ENCODE peak calls at places on chromosomes 12 and 14, in four cellular contexts. D is astrocyte; F is PC-9; W is effector memory CD4-positive, alpha-beta T cell. C is an unnamed sample.
A peak's percentile ranks its signal among the peaks of the same experiment; 100 is the strongest.

GRCh38 chr12:95836630-95837239 is 22.0 kb upstream of the SNRPF start:
- DNase-seq in W (no peak), F (no peak), D (peak; percentile 61), C (no peak)

GRCh38 chr12:83793616-83794015 is 1106.9 kb downstream of the TMTC2 start:
- DNase-seq in D (no peak), F (no peak), W (no peak), C (no peak)

GRCh38 chr14:51518280-51518679 is 133.4 kb upstream of the FRMD6 start:
- DNase-seq in W (no peak), F (no peak), D (no peak), C (no peak)

GRCh38 chr12:92044435-92044834 is 101.2 kb downstream of the BTG1 start:
- DNase-seq in W (no peak), D (no peak), F (no peak), C (no peak)

GRCh38 chr12:111799758-111800157 is 33.0 kb downstream of the ALDH2 start:
- DNase-seq in D (no peak), F (no peak), W (no peak), C (no peak)

GRCh38 chr12:2876431-2877046 is 435 bp downstream of the FOXM1 start:
- DNase-seq in W (no peak), D (no peak), F (no peak), C (no peak)

GRCh38 chr14:23362200-23362599 is 2.8 kb downstream of the EFS start:
- DNase-seq in D (peak; percentile 22), W (no peak), F (no peak), C (no peak)

GRCh38 chr12:52041695-52042123 is 9.5 kb upstream of the NR4A1 start:
- DNase-seq in W (no peak), D (peak; percentile 27), F (no peak), C (no peak)

GRCh38 chr14:64745511-64746041 is 41.4 kb downstream of the PLEKHG3 start:
- DNase-seq in F (no peak), W (no peak), D (peak; percentile 37), C (no peak)

GRCh38 chr12:53506881-53507719 is at the start of gene NPFF:
- DNase-seq in W (no peak), D (no peak), F (no peak), C (no peak)

GRCh38 chr12:51779876-51780275 is 68.6 kb downstream of the FIGNL2 start:
- DNase-seq in W (no peak), F (no peak), D (no peak), C (no peak)

DNA sequence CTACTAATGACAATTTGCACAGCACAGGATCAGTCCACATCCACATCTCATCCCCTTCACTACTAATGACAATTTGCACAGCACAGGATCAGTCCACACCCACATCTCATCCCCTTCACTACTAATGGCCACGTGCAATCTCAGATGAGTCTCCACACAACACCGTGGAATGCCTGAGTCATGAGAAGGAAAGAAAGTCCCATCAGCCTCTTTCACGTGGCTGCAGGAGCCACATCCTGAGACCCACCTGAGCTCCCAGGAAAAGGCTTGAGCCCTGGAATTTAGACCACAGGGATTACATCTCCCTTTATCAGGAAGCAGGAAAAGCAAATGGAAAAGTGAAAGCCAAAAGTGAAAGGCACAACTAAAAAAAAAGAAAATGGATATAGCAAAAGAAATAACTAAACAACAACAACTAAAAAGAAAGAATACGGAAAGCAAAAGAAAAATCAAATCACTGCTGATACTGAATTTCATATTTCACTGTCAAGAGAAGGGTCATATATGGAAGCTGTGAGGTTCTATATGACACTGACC is 1300.5 kb downstream of the TMEM121 start:
- DNase-seq in F (no peak), W (no peak), D (no peak), C (no peak)
- H3K27ac ChIP-seq in F (no peak overlapping the region), W (no peak overlapping the region), D (no peak overlapping the region), C (no peak overlapping the region)

GRCh38 chr14:21090194-21090939 is 8.1 kb downstream of the ZNF219 start:
- DNase-seq in W (no peak), F (no peak), D (no peak), C (no peak)
- H3K27ac ChIP-seq in W (peak overlapping the region; percentile 1), F (no peak overlapping the region), D (no peak overlapping the region), C (no peak overlapping the region)

GRCh38 chr12:124233041-124233836 is 61.7 kb upstream of the RFLNA start:
- DNase-seq in F (no peak), D (peak; percentile 98), W (no peak), C (no peak)
- H3K27ac ChIP-seq in F (no peak overlapping the region), D (peak overlapping the region; percentile 89), W (no peak overlapping the region), C (no peak overlapping the region)

GRCh38 chr12:32069731-32070130 is 36.9 kb upstream of the BICD1 start:
- DNase-seq in D (no peak), W (no peak), F (no peak), C (no peak)
- H3K27ac ChIP-seq in D (no peak overlapping the region), W (no peak overlapping the region), F (no peak overlapping the region), C (no peak overlapping the region)

GRCh38 chr12:50517456-50518048 is 12.8 kb downstream of the DIP2B start:
- DNase-seq in F (no peak), D (peak; percentile 65), W (no peak), C (no peak)
- H3K27ac ChIP-seq in F (peak overlapping the region; percentile 67), D (peak overlapping the region; percentile 43), W (peak overlapping the region; percentile 11), C (peak overlapping the region; percentile 68)

GRCh38 chr12:93713800-93714199 is 36.6 kb downstream of the CRADD start:
- DNase-seq in F (no peak), D (no peak), W (no peak), C (no peak)

GRCh38 chr12:93710574-93710926 is 33.4 kb downstream of the CRADD start:
- DNase-seq in D (no peak), F (no peak), W (no peak), C (no peak)

GRCh38 chr12:93712204-93712603 is 35.0 kb downstream of the CRADD start:
- DNase-seq in W (no peak), D (no peak), F (no peak), C (no peak)

GRCh38 chr12:93713060-93713459 is 35.9 kb downstream of the CRADD start:
- DNase-seq in D (no peak), F (no peak), W (no peak), C (no peak)

DNA sequence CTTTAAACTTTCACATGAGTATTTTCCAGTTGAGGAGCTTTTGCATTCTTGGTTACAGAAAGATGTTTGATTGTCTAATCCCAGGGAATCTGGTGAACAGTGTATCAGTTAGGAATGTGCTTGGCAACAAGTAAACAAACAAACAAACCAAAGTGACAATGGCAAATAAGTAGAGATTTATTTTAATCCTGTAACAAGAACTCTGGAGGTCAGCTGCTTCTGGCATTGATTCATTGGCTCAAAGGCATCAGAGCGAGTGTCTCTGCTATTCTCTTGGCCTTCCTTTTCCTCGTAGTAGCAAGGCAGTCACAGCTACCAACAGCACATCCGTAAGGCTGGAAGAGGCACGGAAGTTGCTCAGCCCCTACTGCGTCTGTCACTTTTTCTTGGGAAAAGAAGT is 37.2 kb downstream of the CRADD start:
- DNase-seq in D (peak; percentile 3), W (no peak), F (no peak), C (no peak)
- H3K27ac ChIP-seq in D (no peak overlapping the region), W (no peak overlapping the region), F (no peak overlapping the region), C (no peak overlapping the region)

GRCh38 chr14:98959410-98959809 is 312.6 kb downstream of the BCL11B start:
- DNase-seq in W (no peak), F (no peak), D (no peak), C (no peak)
- H3K27ac ChIP-seq in W (no peak overlapping the region), F (no peak overlapping the region), D (no peak overlapping the region), C (no peak overlapping the region)

DNA sequence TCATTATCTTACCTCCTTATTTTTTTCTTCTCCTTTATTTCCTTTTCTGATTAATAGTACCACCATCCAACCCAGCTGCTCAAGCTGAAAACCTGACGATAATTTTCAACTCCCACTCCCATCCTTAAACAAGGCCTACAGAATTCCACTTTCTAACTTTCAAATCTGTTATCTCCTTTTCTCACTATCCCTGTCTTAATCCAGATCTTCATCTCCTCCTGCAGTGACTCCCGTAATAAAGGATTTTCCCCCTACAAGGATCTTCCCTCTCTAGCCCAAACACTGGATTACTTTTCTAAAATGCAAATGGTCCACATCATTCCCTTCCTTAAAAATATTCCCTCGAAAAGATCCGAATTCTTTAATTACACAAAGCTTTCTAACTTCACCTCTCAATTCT is 1.5 kb downstream of the TRAPPC6B start:
- DNase-seq in W (no peak), D (no peak), F (no peak), C (no peak)
- H3K27ac ChIP-seq in W (no peak overlapping the region), D (no peak overlapping the region), F (no peak overlapping the region), C (no peak overlapping the region)

C was measured in substantia nigra.